ENCODE peak calls at places on chromosomes 2 and 18, in nine cellular contexts. L is neural progenitor cell; S is CD8-positive, alpha-beta T cell; N is effector memory CD4-positive, alpha-beta T cell; B is aorta; X is pancreas; Q is HL-60; O is NT2/D1; G is upper lobe of right lung. V is an unnamed sample.

GRCh38 chr2:165825041-165825440 is 31.0 kb upstream of the GALNT3 start:
- DNase-seq in G (no peak), S (no peak), N (no peak), O (no peak), L (no peak), X (peak; percentile 21), B (no peak), Q (no peak), V (no peak)

GRCh38 chr2:128371648-128372345 is 53.1 kb upstream of the HS6ST1 start:
- DNase-seq in N (no peak), B (no peak), L (no peak), O (no peak), Q (no peak), G (peak; percentile 53), X (no peak), S (no peak), V (no peak)

GRCh38 chr2:40103590-40103989 is 324.5 kb upstream of the THUMPD2 start:
- DNase-seq in S (no peak), Q (no peak), G (no peak), X (no peak), L (no peak), N (no peak), O (no peak), B (no peak), V (peak; percentile 81)

GRCh38 chr18:63319383-63320040 is at the start of gene BCL2:
- DNase-seq in N (no peak), L (peak; percentile 73), Q (peak; percentile 72), X (no peak), G (no peak), O (no peak), S (no peak), B (peak; percentile 71), V (no peak)

GRCh38 chr18:22378672-22379282 is 38.9 kb downstream of the CTAGE1 start:
- DNase-seq in N (no peak), L (peak; percentile 67), B (peak; percentile 47), S (peak; percentile 4), X (peak; percentile 26), G (no peak), O (peak; percentile 9), Q (peak; percentile 47), V (no peak)

GRCh38 chr18:9104244-9104901 is 1.9 kb downstream of the NDUFV2 start:
- DNase-seq in B (no peak), X (no peak), L (no peak), O (no peak), G (no peak), Q (no peak), S (no peak), N (no peak), V (no peak)

GRCh38 chr2:8515864-8516533 is 165.9 kb upstream of the ID2 start:
- DNase-seq in Q (peak; percentile 41), X (no peak), O (no peak), S (no peak), B (no peak), G (no peak), N (no peak), L (no peak), V (no peak)

GRCh38 chr2:128451084-128451483 is 132.4 kb upstream of the HS6ST1 start:
- DNase-seq in O (no peak), S (no peak), X (no peak), G (peak; percentile 35), B (no peak), L (peak; percentile 0), N (no peak), Q (no peak), V (no peak)

GRCh38 chr2:177332041-177332991 is 60.3 kb upstream of the AGPS start:
- DNase-seq in S (no peak), G (no peak), X (no peak), O (peak; percentile 73), L (peak; percentile 69), Q (peak; percentile 79), B (peak; percentile 55), N (no peak), V (peak; percentile 62)

DNA sequence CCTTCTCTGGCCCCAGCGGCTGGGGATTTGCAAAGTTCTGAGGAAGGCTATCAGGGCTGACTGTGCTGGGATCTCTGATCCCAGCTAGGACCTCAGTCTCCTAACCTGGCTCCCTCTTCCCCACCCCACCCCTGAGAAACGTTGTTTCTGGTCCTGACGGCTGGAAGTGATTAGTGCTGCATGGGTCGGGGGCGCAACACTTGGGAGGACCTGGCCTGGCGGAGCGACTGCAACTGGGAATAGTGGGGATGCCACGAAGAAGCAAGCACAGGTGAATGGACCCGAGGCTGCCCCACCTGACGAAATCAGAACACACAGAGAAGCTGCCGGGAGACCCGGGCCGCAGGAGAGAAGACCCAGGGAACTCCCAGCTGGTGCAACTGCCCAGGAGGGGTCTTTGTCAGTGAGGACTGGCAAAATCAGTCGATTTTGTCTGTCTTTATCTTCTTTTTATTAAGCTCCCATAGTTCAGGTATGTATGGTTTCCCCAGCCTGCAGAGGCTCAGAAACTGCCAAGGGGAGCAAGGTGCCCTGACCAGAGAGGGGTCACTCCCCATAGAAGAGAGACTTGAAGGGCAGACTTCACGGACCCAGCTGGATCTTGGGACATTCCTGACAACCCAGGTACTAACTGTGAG is 656 bp upstream of the LBX2 start:
- DNase-seq in L (no peak), O (no peak), N (no peak), Q (no peak), B (no peak), X (no peak), G (no peak), S (no peak), V (no peak)
- H3K27me3 ChIP-seq in L (peaks cover 100% of the 10 kb centered on the region), O (peaks cover 92% of the 10 kb centered on the region), N (peaks cover 54% of the 10 kb centered on the region), Q (peaks cover 60% of the 10 kb centered on the region), B (no peaks in the 10 kb centered on the region), X (peaks cover 6% of the 10 kb centered on the region), G (peaks cover 41% of the 10 kb centered on the region), S (peaks cover 46% of the 10 kb centered on the region), V (peaks cover 40% of the 10 kb centered on the region)

DNA sequence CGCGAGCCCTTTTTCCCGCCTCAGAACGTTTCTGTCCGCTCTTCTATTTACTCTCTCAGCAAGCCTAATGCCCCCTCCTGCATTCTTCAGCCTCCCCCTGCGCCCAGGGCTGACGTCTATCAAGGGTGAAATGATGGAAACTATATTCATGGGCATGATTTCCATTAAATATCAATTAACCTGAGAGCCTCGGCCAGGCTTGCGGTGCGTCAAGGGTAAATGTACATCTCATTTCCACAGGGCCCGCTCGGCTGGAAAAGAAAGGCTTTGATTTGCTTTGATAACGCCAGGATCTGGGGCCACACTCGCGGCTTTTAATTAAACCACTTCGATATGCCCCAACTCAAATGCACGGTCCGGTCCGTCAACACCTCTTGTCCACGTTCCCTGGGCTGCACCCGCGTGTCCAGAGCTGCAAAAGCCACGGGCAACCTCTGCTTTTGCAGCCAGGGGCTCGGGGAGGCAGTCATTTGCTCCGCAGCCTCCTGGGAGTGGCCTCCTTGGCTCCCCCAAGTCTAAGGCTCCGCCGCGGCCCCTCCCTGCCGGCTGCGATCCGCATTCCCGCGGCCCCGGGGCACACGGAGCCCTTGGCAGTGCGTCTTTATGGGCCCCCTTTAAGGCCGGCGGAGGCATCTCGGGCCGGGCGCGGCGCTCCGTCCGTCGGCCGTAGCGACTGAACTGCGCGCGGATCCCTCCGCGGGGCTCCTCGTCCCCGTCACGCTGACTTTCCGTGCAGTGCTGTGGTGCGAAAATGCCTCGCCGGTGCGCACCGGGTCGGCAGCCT is at the start of gene HOXD8:
- DNase-seq in G (peak; percentile 57), N (no peak), Q (no peak), B (peak; percentile 80), L (peak; percentile 88), O (no peak), S (no peak), X (no peak), V (no peak)
- H3K27me3 ChIP-seq in G (peaks cover 96% of the 10 kb centered on the region), N (peaks cover 89% of the 10 kb centered on the region), Q (peaks cover 84% of the 10 kb centered on the region), B (no peaks in the 10 kb centered on the region), L (peaks cover 100% of the 10 kb centered on the region), O (peaks cover 99% of the 10 kb centered on the region), S (peaks cover 74% of the 10 kb centered on the region), X (peaks cover 87% of the 10 kb centered on the region), V (peaks cover 88% of the 10 kb centered on the region)

GRCh38 chr18:79798999-79799370 is 1.2 kb downstream of the KCNG2 start:
- DNase-seq in B (no peak), N (no peak), G (peak; percentile 44), S (no peak), X (no peak), Q (peak; percentile 27), L (peak; percentile 61), O (no peak), V (no peak)

GRCh38 chr18:79798346-79798998 is 734 bp downstream of the KCNG2 start:
- DNase-seq in O (no peak), L (peak; percentile 40), G (peak; percentile 63), X (no peak), N (no peak), B (peak; percentile 46), S (no peak), Q (no peak), V (no peak)

GRCh38 chr18:79796016-79796415 is 1.7 kb upstream of the KCNG2 start:
- DNase-seq in G (peak; percentile 15), L (no peak), Q (no peak), B (peak; percentile 12), N (no peak), O (no peak), X (no peak), S (no peak), V (no peak)

GRCh38 chr18:79796531-79797390 is 977 bp upstream of the KCNG2 start:
- DNase-seq in Q (no peak), S (no peak), B (peak; percentile 30), G (peak; percentile 57), X (no peak), N (no peak), O (no peak), L (peak; percentile 31), V (no peak)

DNA sequence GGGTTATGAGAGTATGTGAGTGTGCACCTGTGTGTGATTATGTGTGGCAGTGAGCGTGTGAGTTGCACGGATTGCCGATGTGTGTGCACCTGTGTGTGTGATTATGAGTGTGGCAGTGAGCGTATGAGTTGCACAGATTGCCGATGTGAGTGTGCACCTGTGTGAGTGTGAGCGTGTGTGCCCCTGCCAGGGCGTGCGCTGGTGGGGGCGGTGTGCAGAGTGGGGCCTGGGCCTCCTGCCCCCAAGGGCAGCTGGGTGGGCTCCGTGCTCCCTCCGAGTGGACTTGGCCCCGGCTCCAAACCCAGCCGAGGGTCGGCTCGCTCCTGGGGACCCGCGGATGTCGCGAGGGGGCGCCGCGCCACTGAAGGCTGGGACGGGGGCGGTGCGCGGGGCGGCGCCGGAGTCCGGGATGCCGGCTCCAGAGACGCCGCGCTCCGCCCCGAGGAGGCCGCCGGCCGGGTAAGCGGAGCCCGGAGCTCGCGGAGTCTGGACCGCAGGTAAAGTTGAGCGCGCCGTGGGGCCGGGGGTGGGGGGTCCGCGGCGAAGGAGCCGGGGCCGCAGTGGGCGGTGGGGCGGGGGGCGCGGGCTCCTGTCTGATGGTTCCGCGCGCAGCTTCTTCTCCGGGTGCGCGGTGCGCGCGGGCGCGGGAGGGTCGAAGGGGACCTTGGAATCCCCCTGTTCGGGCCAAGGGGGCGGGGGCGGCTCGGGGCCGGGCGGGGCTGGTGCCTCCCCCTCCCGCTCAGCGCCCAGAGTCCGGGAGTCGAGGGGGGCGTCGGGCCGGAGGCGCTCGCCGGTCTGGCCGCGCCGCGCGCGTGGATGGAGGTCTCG is at the start of gene KCNG2:
- DNase-seq in S (no peak), N (no peak), O (peak; percentile 15), Q (peak; percentile 41), B (peak; percentile 37), L (peak; percentile 87), X (no peak), G (peak; percentile 64), V (no peak)
- H3K27me3 ChIP-seq in S (peaks cover 11% of the 10 kb centered on the region), N (peaks cover 15% of the 10 kb centered on the region), O (peaks cover 70% of the 10 kb centered on the region), Q (peaks cover 6% of the 10 kb centered on the region), B (peaks cover 3% of the 10 kb centered on the region), L (peaks cover 76% of the 10 kb centered on the region), X (peaks cover 28% of the 10 kb centered on the region), G (peaks cover 53% of the 10 kb centered on the region), V (peaks cover 39% of the 10 kb centered on the region)

DNA sequence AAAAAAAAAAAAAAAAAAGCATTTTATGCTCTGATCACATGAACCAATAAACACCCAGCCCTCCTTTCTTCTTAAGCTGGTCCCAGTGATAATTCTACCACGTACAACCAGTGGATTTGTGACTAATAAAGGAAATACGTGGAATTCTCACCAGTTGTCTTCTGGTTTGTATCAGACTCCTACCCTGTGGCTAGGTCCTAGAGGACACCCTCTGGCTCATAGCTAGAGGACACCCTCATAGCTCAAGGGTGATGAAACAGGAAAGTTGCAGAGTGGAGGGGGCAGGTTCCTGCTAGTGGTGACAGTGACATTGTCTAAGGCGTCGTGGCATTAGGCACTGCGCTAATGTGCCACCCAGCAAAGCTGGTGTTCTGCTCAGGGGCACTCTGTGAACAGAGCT is 167.8 kb downstream of the BCL11A start:
- DNase-seq in B (no peak), X (no peak), L (no peak), Q (peak; percentile 86), N (no peak), G (no peak), O (no peak), S (no peak), V (no peak)
- H3K27me3 ChIP-seq in B (no peaks in the 10 kb centered on the region), X (no peaks in the 10 kb centered on the region), L (no peaks in the 10 kb centered on the region), Q (no peaks in the 10 kb centered on the region), N (no peaks in the 10 kb centered on the region), G (no peaks in the 10 kb centered on the region), O (no peaks in the 10 kb centered on the region), S (no peaks in the 10 kb centered on the region), V (peaks cover 2% of the 10 kb centered on the region)

V was measured in AG04450.